ENCODE peak calls at places on chromosomes 6 and 20, in six cellular contexts. M is HepG2, O is H1, D is GM12891, R is K562, W is GM12878. E is an unnamed sample.

GRCh38 chr20:58618694-58619540 is 32.2 kb upstream of the STX16 start:
- DNase-seq in M (no peak), O (no peak), D (no peak), R (no peak), W (no peak), E (no peak)

GRCh38 chr20:32018269-32019155 is 8.3 kb downstream of the CCM2L start:
- DNase-seq in M (peak; percentile 76), O (peak; percentile 57), D (peak; percentile 57), R (peak; percentile 88), W (no peak), E (peak; percentile 64)

GRCh38 chr6:40627316-40627715 is 40.2 kb upstream of the LRFN2 start:
- DNase-seq in M (no peak), O (no peak), D (no peak), R (no peak), W (no peak), E (no peak)

GRCh38 chr6:52403627-52404026 is 16.5 kb upstream of the EFHC1 start:
- DNase-seq in M (no peak), O (no peak), D (no peak), R (no peak), W (no peak), E (no peak)

GRCh38 chr6:110447761-110448160 is 28.7 kb downstream of the SLC22A16 start:
- DNase-seq in M (no peak), O (no peak), D (no peak), R (no peak), W (no peak), E (no peak)

GRCh38 chr6:40407239-40407638 is 179.9 kb downstream of the LRFN2 start:
- DNase-seq in M (no peak), O (no peak), D (no peak), R (no peak), W (no peak), E (no peak)

GRCh38 chr6:132320007-132320406 is 81.3 kb downstream of the MOXD1 start:
- DNase-seq in M (no peak), O (no peak), D (no peak), R (no peak), W (no peak), E (no peak)

GRCh38 chr20:17869295-17869994 is 99.1 kb downstream of the SNX5 start:
- DNase-seq in M (no peak), O (no peak), D (no peak), R (no peak), W (no peak), E (no peak)

GRCh38 chr20:20292472-20292871 is 75.4 kb upstream of the INSM1 start:
- DNase-seq in M (no peak), O (no peak), D (no peak), R (no peak), W (peak; percentile 20), E (no peak)

GRCh38 chr6:160634706-160635105 is 29.4 kb downstream of the LPA start:
- DNase-seq in M (no peak), O (no peak), D (no peak), R (no peak), W (peak; percentile 0), E (no peak)

GRCh38 chr20:23515250-23515939 is 24.5 kb downstream of the CST8 start:
- DNase-seq in M (no peak), O (no peak), D (no peak), R (no peak), W (no peak), E (no peak)

GRCh38 chr6:22808466-22808865 is 239.1 kb downstream of the HDGFL1 start:
- DNase-seq in M (no peak), O (no peak), D (no peak), R (no peak), W (no peak), E (no peak)

GRCh38 chr20:36308986-36309385 is 2.8 kb downstream of the DLGAP4 start:
- DNase-seq in M (no peak), O (no peak), D (no peak), R (no peak), W (no peak), E (no peak)

GRCh38 chr6:84455630-84456029 is 228.2 kb upstream of the CEP162 start:
- DNase-seq in M (no peak), O (no peak), D (no peak), R (no peak), W (no peak), E (no peak)

GRCh38 chr6:14882394-14883073 is 363.3 kb upstream of the JARID2 start:
- DNase-seq in M (no peak), O (no peak), D (no peak), R (no peak), W (no peak), E (no peak)

GRCh38 chr6:1604347-1604990 is 5.2 kb upstream of the FOXC1 start:
- DNase-seq in M (peak; percentile 54), O (no peak), D (peak; percentile 86), R (peak; percentile 88), W (no peak), E (peak; percentile 82)

GRCh38 chr20:56604690-56605089 is 24.4 kb upstream of the TFAP2C start:
- DNase-seq in M (no peak), O (no peak), D (no peak), R (no peak), W (no peak), E (no peak)

GRCh38 chr6:126308367-126308766 is 31.5 kb upstream of the CENPW start:
- DNase-seq in M (no peak), O (no peak), D (no peak), R (no peak), W (no peak), E (no peak)

GRCh38 chr6:45109551-45109950 is 218.6 kb upstream of the RUNX2 start:
- DNase-seq in M (no peak), O (no peak), D (no peak), R (no peak), W (no peak), E (no peak)

GRCh38 chr20:63128956-63129355 is 87.0 kb downstream of the YTHDF1 start:
- DNase-seq in M (no peak), O (no peak), D (no peak), R (no peak), W (no peak), E (no peak)

GRCh38 chr20:33450867-33451266 is 7.3 kb upstream of the SNTA1 start:
- DNase-seq in M (no peak), O (no peak), D (no peak), R (no peak), W (no peak), E (no peak)

GRCh38 chr6:14012313-14013036 is 87.7 kb downstream of the RNF182 start:
- DNase-seq in M (no peak), O (no peak), D (no peak), R (no peak), W (no peak), E (no peak)

GRCh38 chr20:59751075-59751711 is 146.9 kb downstream of the PHACTR3 start:
- DNase-seq in M (peak; percentile 52), O (peak; percentile 23), D (peak; percentile 92), R (peak; percentile 76), W (peak; percentile 19), E (peak; percentile 82)

GRCh38 chr6:160124605-160125004 is 3.0 kb downstream of the SLC22A1 start:
- DNase-seq in M (no peak), O (no peak), D (no peak), R (no peak), W (no peak), E (no peak)

GRCh38 chr6:15744824-15745402 is 82.1 kb upstream of the DTNBP1 start:
- DNase-seq in M (no peak), O (no peak), D (no peak), R (no peak), W (no peak), E (no peak)

GRCh38 chr6:77624468-77624867 is 28.4 kb upstream of the MEI4 start:
- DNase-seq in M (no peak), O (no peak), D (no peak), R (no peak), W (no peak), E (no peak)

GRCh38 chr6:77619114-77619513 is 33.7 kb upstream of the MEI4 start:
- DNase-seq in M (no peak), O (no peak), D (no peak), R (no peak), W (no peak), E (no peak)

GRCh38 chr6:77620290-77620882 is 32.5 kb upstream of the MEI4 start:
- DNase-seq in M (peak; percentile 8), O (no peak), D (no peak), R (no peak), W (no peak), E (no peak)
- TF ChIP-seq POLR2A in M (no peak), O (no peak), D (no peak), R (no peak), W (no peak), E (no peak)

DNA sequence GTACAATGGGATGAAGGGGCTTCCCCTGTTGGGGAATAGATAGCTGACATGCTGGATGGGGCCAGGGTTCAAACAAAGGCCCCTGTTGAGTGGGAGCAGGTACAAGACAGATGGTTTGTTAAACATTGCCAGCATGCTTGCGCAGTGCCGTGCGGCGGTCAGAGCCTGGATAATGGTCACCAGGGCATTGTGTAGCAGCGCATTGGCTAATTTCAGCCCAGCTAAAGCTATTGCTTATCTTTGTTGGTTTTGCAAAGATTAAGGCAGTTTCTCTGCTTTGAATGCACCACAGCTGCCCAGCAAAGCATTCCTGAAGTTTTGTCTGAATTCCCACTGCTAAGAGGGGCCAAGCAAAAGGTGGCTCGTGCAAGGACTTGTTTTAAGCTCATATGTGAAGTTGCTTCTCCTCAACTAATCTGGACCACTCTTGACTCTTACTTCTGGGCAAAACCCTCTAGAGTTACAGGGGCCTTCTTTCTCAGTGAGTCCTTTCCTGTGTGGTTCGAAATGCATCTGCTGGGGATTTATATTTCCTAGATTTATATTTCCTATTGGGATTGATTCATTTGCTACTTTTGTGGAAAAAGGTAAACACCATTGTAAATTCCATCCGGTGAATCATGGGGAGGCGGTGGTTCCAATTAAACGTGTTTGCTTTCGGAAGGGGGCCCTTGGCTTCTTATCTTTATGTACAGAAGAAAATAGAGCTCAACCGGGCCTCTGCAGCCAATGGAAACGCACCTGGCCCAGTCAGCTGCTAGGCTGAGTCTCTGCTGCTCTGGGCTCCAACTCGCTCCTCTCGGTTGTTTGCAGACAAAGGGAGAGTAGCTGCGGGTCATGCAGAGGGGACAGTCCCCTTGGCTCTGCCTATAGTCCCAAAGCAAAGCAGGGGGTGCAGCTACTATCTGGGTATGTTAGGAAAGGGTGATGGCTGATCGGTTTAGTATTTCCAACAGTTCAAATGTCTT is 72.1 kb downstream of the FOXA2 start:
- DNase-seq in M (peak; percentile 99), O (no peak), D (no peak), R (peak; percentile 15), W (no peak), E (no peak)
- TF ChIP-seq POLR2AphosphoS5 in M (peak; percentile 96), O (no peak), D (no peak), R (no peak), W (no peak), E (no peak)

DNA sequence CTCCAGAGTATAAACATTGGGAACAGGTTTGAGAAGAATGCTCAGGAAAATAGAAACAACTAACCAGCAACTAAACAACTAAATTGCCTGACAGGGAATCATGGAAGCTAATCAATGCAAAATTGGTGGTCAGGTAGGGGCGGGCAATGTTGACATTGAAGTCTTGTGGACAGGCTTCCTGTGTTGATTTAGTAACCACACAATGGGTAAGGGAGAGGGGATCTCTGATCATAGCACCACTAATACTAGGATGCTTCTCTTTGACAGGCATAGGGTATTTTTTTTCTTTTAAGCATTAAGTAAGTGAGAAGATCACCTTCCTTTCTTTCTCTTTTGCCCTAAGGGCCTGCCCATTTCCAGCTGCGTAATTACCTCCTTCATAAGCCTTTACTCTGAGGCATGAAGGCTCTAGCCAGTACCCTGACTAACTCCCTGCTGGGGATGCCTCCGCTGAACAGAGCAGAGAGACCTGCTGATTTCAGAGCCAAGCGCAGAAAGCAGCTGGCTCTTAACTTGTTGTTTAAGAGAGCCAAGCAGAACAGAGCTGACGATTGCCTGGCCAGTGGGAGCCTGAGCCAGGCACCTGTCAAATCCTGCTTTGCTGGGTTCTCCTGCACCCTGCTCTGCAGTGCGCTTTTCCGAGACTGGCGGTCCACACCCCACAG is 118.7 kb downstream of the BMP2 start:
- DNase-seq in M (no peak), O (no peak), D (no peak), R (no peak), W (no peak), E (no peak)
- TF ChIP-seq TAF1 in M (no peak), O (no peak), D (no peak), R (no peak), W (no peak), E (no peak)

GRCh38 chr6:134174790-134175531 is 122.5 kb upstream of the SLC2A12 start:
- DNase-seq in M (peak; percentile 87), O (peak; percentile 77), D (peak; percentile 82), R (peak; percentile 93), W (peak; percentile 50), E (peak; percentile 69)
- TF ChIP-seq POLR2A in M (peak; percentile 99), O (peak; percentile 98), D (peak; percentile 96), R (peak; percentile 97), W (peak; percentile 99), E (peak; percentile 99)